ENCODE peak calls at places on chromosomes 7 and 10, in ten cellular contexts. J is prostate gland, T is thyroid gland, Q is heart left ventricle, Z is adrenal gland, M is K562, E is tibial nerve, C is IMR-90, B is HCT116, S is right lobe of liver. F is an unnamed sample.

GRCh38 chr10:132627736-132628512 is 90.3 kb downstream of the INPP5A start:
- DNase-seq in T (no peak), M (peak; percentile 37), E (no peak), J (no peak), Q (peak; percentile 54), S (no peak), C (peak; percentile 50), B (no peak), Z (no peak), F (peak; percentile 67)

GRCh38 chr7:157302314-157302711 is 34.5 kb upstream of the DNAJB6 start:
- DNase-seq in B (no peak), T (peak; percentile 27), Q (peak; percentile 59), J (peak; percentile 20), C (peak; percentile 33), Z (no peak), E (no peak), S (peak; percentile 44), M (peak; percentile 46), F (no peak)

GRCh38 chr10:34907743-34908425 is 92.8 kb upstream of the PARD3 start:
- DNase-seq in C (no peak), Z (no peak), E (no peak), Q (no peak), J (no peak), T (no peak), M (no peak), B (no peak), S (no peak), F (no peak)

GRCh38 chr7:28062197-28062988 is 118.2 kb downstream of the JAZF1 start:
- DNase-seq in J (peak; percentile 40), B (peak; percentile 27), Z (peak; percentile 79), S (peak; percentile 66), Q (peak; percentile 59), E (peak; percentile 68), T (peak; percentile 75), C (peak; percentile 65), M (peak; percentile 11), F (peak; percentile 69)

GRCh38 chr7:155829796-155830470 is 17.7 kb upstream of the SHH start:
- DNase-seq in M (no peak), T (no peak), C (no peak), J (no peak), E (no peak), S (no peak), Q (no peak), Z (no peak), B (no peak), F (no peak)

GRCh38 chr10:99850767-99851127 is 68.3 kb downstream of the ABCC2 start:
- DNase-seq in S (no peak), M (no peak), B (no peak), J (no peak), T (no peak), E (no peak), Q (no peak), C (no peak), Z (no peak), F (no peak)

GRCh38 chr10:96512997-96513685 is 585 bp downstream of the TLL2 start:
- DNase-seq in C (peak; percentile 11), J (no peak), E (no peak), B (no peak), Q (no peak), M (no peak), T (peak; percentile 30), Z (no peak), S (peak; percentile 29), F (no peak)

GRCh38 chr10:53140516-53140915 is 367.9 kb upstream of the MBL2 start:
- DNase-seq in Q (no peak), E (no peak), S (no peak), C (no peak), Z (no peak), B (no peak), J (no peak), M (no peak), T (peak; percentile 3), F (no peak)

DNA sequence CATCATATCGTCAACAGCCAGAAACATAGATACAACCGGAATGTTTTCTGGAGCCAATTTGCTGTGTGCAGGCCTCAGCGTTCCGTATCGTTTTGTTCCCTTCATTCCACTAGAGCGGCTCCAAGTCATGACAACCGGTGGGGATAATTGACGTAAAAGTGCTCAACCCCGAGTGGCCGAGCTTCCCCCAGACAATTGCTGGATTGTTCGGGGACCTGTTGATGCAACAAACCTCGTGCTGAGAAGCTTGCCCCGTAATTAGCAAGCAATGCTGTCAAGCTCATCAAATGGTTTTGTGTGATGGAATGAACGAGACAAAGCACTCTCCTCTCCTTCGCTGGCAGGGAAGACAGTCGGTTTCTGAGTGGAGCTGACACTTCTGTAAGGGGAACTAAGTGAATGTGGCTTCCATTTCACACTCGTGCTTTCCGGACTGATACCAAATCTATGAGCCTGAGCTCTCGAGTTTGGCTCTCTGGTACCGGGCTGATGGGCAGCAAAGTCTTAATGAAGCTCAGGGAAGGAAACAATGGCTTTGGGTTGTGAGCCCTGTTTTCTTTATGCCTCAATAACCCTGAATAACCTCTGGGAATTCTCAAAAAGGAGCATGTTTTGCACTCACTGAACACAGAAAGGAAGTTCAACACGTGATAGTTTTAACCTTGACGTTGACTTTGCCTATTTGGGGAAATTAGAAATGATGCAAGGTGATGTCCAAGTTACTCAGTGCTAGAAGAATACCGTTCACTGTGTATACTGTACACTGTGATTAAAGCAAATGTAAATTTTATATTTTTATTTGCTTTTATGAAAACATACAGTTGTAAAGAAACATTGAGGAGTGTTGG is 220.5 kb downstream of the BAMBI start:
- DNase-seq in E (no peak), T (peak; percentile 15), S (no peak), C (no peak), Q (peak; percentile 57), Z (no peak), M (no peak), J (no peak), B (no peak), F (no peak)
- H3K27ac ChIP-seq in E (no peak overlapping the region), T (no peak overlapping the region), S (no peak overlapping the region), C (no peak overlapping the region), Q (peak overlapping the region; percentile 52), Z (no peak overlapping the region), M (no peak overlapping the region), J (no peak overlapping the region), B (no peak overlapping the region), F (no peak overlapping the region)

GRCh38 chr7:143906176-143906575 is 4.2 kb upstream of the TCAF1 start:
- DNase-seq in B (no peak), C (no peak), M (peak; percentile 38), T (no peak), S (no peak), J (no peak), Q (no peak), Z (no peak), E (no peak), F (peak; percentile 49)

GRCh38 chr7:143900230-143900766 is 1.7 kb downstream of the TCAF1 start:
- DNase-seq in Z (peak; percentile 43), S (peak; percentile 58), C (peak; percentile 78), Q (no peak), E (no peak), B (no peak), T (peak; percentile 23), J (no peak), M (no peak), F (no peak)

GRCh38 chr7:143898810-143899209 is 3.2 kb downstream of the TCAF1 start:
- DNase-seq in M (no peak), Q (no peak), C (no peak), T (no peak), B (no peak), Z (no peak), J (no peak), E (no peak), S (no peak), F (no peak)

GRCh38 chr7:143901360-143901709 is 641 bp downstream of the TCAF1 start:
- DNase-seq in J (peak; percentile 33), T (peak; percentile 64), S (peak; percentile 46), Q (peak; percentile 55), Z (peak; percentile 47), B (no peak), E (no peak), C (peak; percentile 58), M (no peak), F (peak; percentile 46)

GRCh38 chr7:143901710-143902587 is at the start of gene TCAF1:
- DNase-seq in T (peak; percentile 97), Z (peak; percentile 97), C (peak; percentile 93), B (peak; percentile 91), S (peak; percentile 97), Q (peak; percentile 97), M (peak; percentile 100), E (peak; percentile 94), J (peak; percentile 96), F (peak; percentile 96)
- TF ChIP-seq POLR2A in T (peak; percentile 36), Z (peak; percentile 72), C (peak; percentile 71), B (peak; percentile 23), S (peak; percentile 85), Q (peak; percentile 81), M (peak; percentile 95), E (peak; percentile 83), J (peak; percentile 83), F (peak; percentile 85)

DNA sequence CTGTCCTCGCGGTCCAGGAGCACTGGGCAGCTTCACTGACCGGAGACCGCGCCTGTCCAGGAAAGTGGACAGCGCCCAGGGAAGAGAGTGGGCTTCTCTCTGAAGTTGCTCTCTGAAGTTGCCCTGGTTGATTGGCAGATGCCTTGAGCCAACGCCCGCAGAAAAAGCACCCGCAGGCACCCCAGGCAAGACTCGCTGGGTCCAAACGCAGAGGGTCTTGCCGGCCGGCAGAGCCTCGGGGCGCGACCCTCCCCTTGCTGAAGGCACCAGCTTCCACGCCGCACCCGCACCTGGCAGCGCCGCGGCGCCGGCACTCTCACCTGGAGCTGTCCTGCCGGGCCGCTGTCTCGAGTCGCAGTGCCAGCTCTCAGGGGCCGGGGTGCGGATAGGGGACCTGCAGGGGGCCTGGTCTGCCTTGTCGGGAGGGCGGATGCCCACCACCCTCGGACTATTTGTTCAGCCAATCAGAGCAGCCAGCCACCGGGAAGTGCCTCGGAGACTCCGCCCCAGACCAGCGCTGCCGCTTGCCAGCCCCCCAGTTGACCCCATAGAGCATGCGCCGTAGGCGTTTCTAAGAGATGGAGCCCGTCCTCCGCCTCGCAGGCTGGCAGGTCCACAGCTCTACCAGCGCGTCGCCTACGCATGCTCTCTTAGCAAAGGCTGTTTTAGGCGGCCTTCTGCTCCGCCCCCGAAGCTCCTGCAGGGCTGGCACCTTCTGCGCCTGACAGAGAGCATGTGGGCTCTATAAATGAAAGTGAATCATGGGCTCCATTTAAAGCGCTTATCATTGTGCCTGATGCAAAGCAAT is at the start of gene LIPA:
- DNase-seq in B (peak; percentile 97), T (peak; percentile 97), J (peak; percentile 96), Q (peak; percentile 96), C (peak; percentile 97), Z (peak; percentile 95), E (peak; percentile 82), M (no peak), S (peak; percentile 97), F (peak; percentile 96)
- H3K27ac ChIP-seq in B (peak within 1 kb of the TSS; percentile 34), T (peak within 1 kb of the TSS; percentile 23), J (peak within 1 kb of the TSS; percentile 70), Q (peak within 1 kb of the TSS; percentile 80), C (peak within 1 kb of the TSS; percentile 12), Z (peak within 1 kb of the TSS; percentile 85), E (peak within 1 kb of the TSS; percentile 86), M (no peak within 1 kb of the TSS), S (peak within 1 kb of the TSS; percentile 65), F (peak within 1 kb of the TSS; percentile 85)

GRCh38 chr10:16440396-16441105 is 3.7 kb downstream of the PTER start:
- DNase-seq in J (peak; percentile 34), C (no peak), S (peak; percentile 25), T (peak; percentile 70), Z (no peak), M (no peak), B (no peak), Q (no peak), E (no peak), F (no peak)

GRCh38 chr10:16436367-16436757 is 448 bp upstream of the PTER start:
- DNase-seq in T (peak; percentile 54), B (no peak), M (no peak), Q (peak; percentile 22), Z (no peak), S (peak; percentile 20), C (no peak), E (no peak), J (no peak), F (no peak)

GRCh38 chr10:16439294-16439693 is 2.5 kb downstream of the PTER start:
- DNase-seq in Z (no peak), S (no peak), E (no peak), Q (no peak), T (no peak), B (no peak), C (no peak), J (no peak), M (no peak), F (no peak)

GRCh38 chr10:16437540-16437894 is 707 bp downstream of the PTER start:
- DNase-seq in E (no peak), T (no peak), Z (no peak), J (no peak), M (no peak), Q (no peak), S (no peak), C (no peak), B (no peak), F (no peak)

DNA sequence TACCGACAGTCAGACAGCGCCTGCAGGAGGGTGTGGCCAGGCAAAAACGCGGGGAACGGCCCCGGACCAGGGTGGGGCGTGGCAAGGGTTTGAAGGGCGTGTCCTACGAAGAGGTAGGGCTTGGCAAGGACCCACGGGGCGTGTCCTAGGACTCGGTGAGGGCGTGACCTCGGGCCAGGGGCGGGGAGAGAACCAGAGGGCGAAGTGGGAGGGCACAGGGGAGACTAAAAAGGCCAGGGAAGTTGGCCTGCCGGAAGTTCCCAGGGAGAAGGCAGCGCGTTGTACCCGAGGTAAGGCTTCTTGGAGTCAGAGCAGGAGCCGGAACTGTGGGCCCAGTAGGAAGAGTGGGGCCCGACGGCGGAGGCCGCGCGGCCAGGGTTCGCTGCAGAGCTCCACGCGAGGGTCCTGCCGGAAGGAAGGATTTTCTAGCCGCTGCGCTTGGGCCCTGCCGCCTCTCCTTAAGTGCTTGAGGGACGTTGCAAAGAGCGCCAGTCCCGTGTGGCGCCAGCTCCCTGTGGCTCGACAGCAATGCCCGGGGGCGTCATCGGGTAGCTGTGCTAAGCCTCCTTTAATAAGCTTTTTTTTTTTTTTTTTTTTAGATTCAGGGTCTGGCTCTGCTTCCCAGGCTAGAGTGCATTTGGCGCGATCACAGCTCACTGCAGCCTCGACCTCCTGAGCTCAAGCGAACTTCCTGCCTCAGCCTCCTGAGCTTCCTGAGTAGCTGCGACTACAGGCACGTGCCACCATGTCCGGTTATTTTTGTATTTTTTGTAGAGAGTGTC is at the start of gene PTER:
- DNase-seq in T (peak; percentile 96), J (peak; percentile 96), Q (peak; percentile 97), Z (peak; percentile 93), M (peak; percentile 97), E (peak; percentile 94), B (peak; percentile 89), C (peak; percentile 78), S (peak; percentile 99), F (peak; percentile 95)
- TF ChIP-seq POLR2A in T (peak; percentile 35), J (peak; percentile 84), Q (peak; percentile 89), Z (peak; percentile 43), M (peak; percentile 94), E (peak; percentile 57), B (peak; percentile 72), C (no peak), S (peak; percentile 97), F (peak; percentile 62)